ENCODE peak calls at places on chromosome 16, in five cellular contexts. O is NCI-H1092 treated with DMSO at 0.1 percent for 48 hours, R is RWPE1, L is heart left ventricle, B is OCI-LY7. I is an unnamed sample.

GRCh38 chr16:51731160-51731559 is 580.1 kb upstream of the SALL1 start:
- DNase-seq in B (no peak), O (peak; percentile 47), L (no peak), R (no peak), I (no peak)

GRCh38 chr16:26550111-26550610 is 516.6 kb upstream of the C16orf82 start:
- DNase-seq in O (no peak), L (no peak), B (no peak), R (no peak), I (no peak)

GRCh38 chr16:19605701-19606100 is 50.2 kb downstream of the VPS35L start:
- DNase-seq in O (no peak), L (no peak), R (no peak), B (no peak), I (no peak)

GRCh38 chr16:56389554-56389953 is 35.8 kb downstream of the AMFR start:
- DNase-seq in R (peak; percentile 25), L (no peak), O (no peak), B (no peak), I (no peak)

GRCh38 chr16:68450741-68451140 is 2.4 kb upstream of the SMPD3 start:
- DNase-seq in R (no peak), B (no peak), L (no peak), O (no peak), I (no peak)

GRCh38 chr16:54071516-54071915 is 215.1 kb downstream of the IRX3 start:
- DNase-seq in O (no peak), R (no peak), L (no peak), B (no peak), I (no peak)

GRCh38 chr16:15034266-15035162 is 21.4 kb downstream of the NTAN1 start:
- DNase-seq in L (no peak), O (no peak), R (no peak), B (no peak), I (no peak)

GRCh38 chr16:30003670-30004423 is 7.0 kb downstream of the DOC2A start:
- DNase-seq in R (no peak), O (peak; percentile 72), L (peak; percentile 51), B (no peak), I (no peak)

GRCh38 chr16:17412221-17412620 is 58.5 kb downstream of the XYLT1 start:
- DNase-seq in R (no peak), O (no peak), B (no peak), L (no peak), I (no peak)

I was measured in NB4.